ENCODE peak calls at places on chromosomes 16 and 17, in four cellular contexts. M is GM12878, A is HepG2, R is SK-N-SH. L is an unnamed sample.

GRCh38 chr17:42201155-42201772 is 7.0 kb upstream of the GHDC start:
- DNase-seq in A (no peak), R (no peak), M (no peak), L (no peak)

GRCh38 chr17:80743181-80743771 is 198.6 kb downstream of the RPTOR start:
- DNase-seq in M (no peak), R (no peak), A (no peak), L (no peak)

GRCh38 chr17:69948406-69948805 is 126.6 kb upstream of the KCNJ16 start:
- DNase-seq in M (no peak), A (no peak), R (no peak), L (no peak)

GRCh38 chr16:56822966-56823739 is 41.9 kb upstream of the SLC12A3 start:
- DNase-seq in A (no peak), M (no peak), R (no peak), L (no peak)

GRCh38 chr16:74836111-74836671 is 61.6 kb upstream of the FA2H start:
- DNase-seq in A (no peak), M (no peak), R (no peak), L (no peak)

GRCh38 chr17:42285346-42286050 is 2.8 kb upstream of the STAT5A start:
- DNase-seq in M (no peak), A (no peak), R (no peak), L (no peak)

GRCh38 chr17:43314582-43314981 is 80.8 kb upstream of the RNU2-1 start:
- DNase-seq in M (no peak), A (no peak), R (no peak), L (no peak)

GRCh38 chr17:80872011-80872929 is 119.4 kb upstream of the CHMP6 start:
- DNase-seq in R (no peak), M (no peak), A (no peak), L (no peak)

GRCh38 chr16:5925850-5926249 is 828.3 kb upstream of the EEF2KMT start:
- DNase-seq in M (no peak), A (no peak), R (no peak), L (no peak)

GRCh38 chr17:8158267-8159031 is 4.3 kb downstream of the VAMP2 start:
- DNase-seq in A (peak), R (peak), M (no peak), L (peak)

GRCh38 chr16:13594798-13595197 is 325.2 kb upstream of the ERCC4 start:
- DNase-seq in R (no peak), M (no peak), A (no peak), L (no peak)

GRCh38 chr17:77391668-77392375 is 251.1 kb downstream of the SEC14L1 start:
- DNase-seq in R (no peak), A (no peak), M (no peak), L (peak)

GRCh38 chr16:8569650-8570338 is 20.5 kb downstream of the TMEM114 start:
- DNase-seq in R (no peak), A (no peak), M (no peak), L (no peak)

GRCh38 chr17:58947411-58948208 is 159.1 kb downstream of the TRIM37 start:
- DNase-seq in R (no peak), M (no peak), A (no peak), L (no peak)

GRCh38 chr17:46736100-46736499 is 82.4 kb downstream of the WNT3 start:
- DNase-seq in M (peak), R (no peak), A (no peak), L (no peak)

GRCh38 chr17:69669441-69670178 is 255.1 kb downstream of the MAP2K6 start:
- DNase-seq in R (no peak), M (no peak), A (no peak), L (no peak)

GRCh38 chr17:41723801-41724475 is 10.5 kb downstream of the HAP1 start:
- DNase-seq in M (no peak), A (no peak), R (no peak), L (no peak)

GRCh38 chr16:73091199-73091598 is 43.3 kb upstream of the ZFHX3 start:
- DNase-seq in M (no peak), R (no peak), A (no peak), L (no peak)

GRCh38 chr17:30197416-30197815 is 38.1 kb downstream of the SLC6A4 start:
- DNase-seq in A (no peak), R (no peak), M (no peak), L (no peak)

GRCh38 chr17:77666881-77667395 is 291.6 kb upstream of the TNRC6C start:
- DNase-seq in A (no peak), M (no peak), R (no peak), L (no peak)

GRCh38 chr17:79609616-79610150 is 1.2 kb downstream of the RBFOX3 start:
- DNase-seq in A (no peak), M (no peak), R (peak), L (peak)

GRCh38 chr17:74417178-74418045 is 14.5 kb upstream of the GPRC5C start:
- DNase-seq in A (peak), R (no peak), M (peak), L (peak)

GRCh38 chr16:19375561-19376158 is 42.0 kb upstream of the TMC5 start:
- DNase-seq in A (peak), R (peak), M (peak), L (peak)

GRCh38 chr16:30340621-30341020 is 14.5 kb downstream of the CD2BP2 start:
- DNase-seq in A (no peak), R (no peak), M (no peak), L (no peak)

GRCh38 chr17:67557052-67557845 is 160.5 kb upstream of the NOL11 start:
- DNase-seq in A (no peak), R (no peak), M (no peak), L (no peak)

GRCh38 chr17:4201231-4201630 is 58.2 kb downstream of the CYB5D2 start:
- DNase-seq in A (no peak), R (no peak), M (no peak), L (no peak)

GRCh38 chr16:1723450-1724147 is 17.6 kb downstream of the MAPK8IP3 start:
- DNase-seq in M (no peak), A (peak), R (peak), L (peak)

GRCh38 chr17:67260051-67260987 is 15.3 kb upstream of the HELZ start:
- DNase-seq in R (no peak), M (no peak), A (peak), L (peak)

GRCh38 chr17:65055708-65056638 is 567 bp downstream of the GNA13 start:
- DNase-seq in A (peak), M (no peak), R (peak), L (peak)

GRCh38 chr16:67579686-67580085 is 17.4 kb downstream of the CTCF start:
- DNase-seq in R (no peak), A (no peak), M (no peak), L (no peak)

GRCh38 chr17:60594747-60595146 is 5.2 kb upstream of the PPM1D start:
- DNase-seq in R (no peak), M (no peak), A (no peak), L (no peak)

GRCh38 chr17:49576121-49576905 is 642 bp downstream of the NXPH3 start:
- DNase-seq in R (peak), A (no peak), M (no peak), L (no peak)

GRCh38 chr16:11257131-11257938 is 1.3 kb upstream of the SOCS1 start:
- DNase-seq in M (no peak), A (peak), R (peak), L (peak)
- TF ChIP-seq PBX3 in M (no peak), A (no peak), R (no peak), L (no peak)

GRCh38 chr16:27722266-27722636 is 172.3 kb downstream of the KATNIP start:
- DNase-seq in R (no peak), A (peak), M (no peak), L (no peak)

GRCh38 chr16:27722892-27723450 is 173.0 kb downstream of the KATNIP start:
- DNase-seq in R (no peak), A (no peak), M (no peak), L (no peak)

GRCh38 chr16:27720731-27721547 is 171.0 kb downstream of the KATNIP start:
- DNase-seq in R (no peak), M (no peak), A (no peak), L (no peak)

GRCh38 chr16:27723711-27724490 is 174.0 kb downstream of the KATNIP start:
- DNase-seq in M (no peak), R (no peak), A (no peak), L (no peak)

DNA sequence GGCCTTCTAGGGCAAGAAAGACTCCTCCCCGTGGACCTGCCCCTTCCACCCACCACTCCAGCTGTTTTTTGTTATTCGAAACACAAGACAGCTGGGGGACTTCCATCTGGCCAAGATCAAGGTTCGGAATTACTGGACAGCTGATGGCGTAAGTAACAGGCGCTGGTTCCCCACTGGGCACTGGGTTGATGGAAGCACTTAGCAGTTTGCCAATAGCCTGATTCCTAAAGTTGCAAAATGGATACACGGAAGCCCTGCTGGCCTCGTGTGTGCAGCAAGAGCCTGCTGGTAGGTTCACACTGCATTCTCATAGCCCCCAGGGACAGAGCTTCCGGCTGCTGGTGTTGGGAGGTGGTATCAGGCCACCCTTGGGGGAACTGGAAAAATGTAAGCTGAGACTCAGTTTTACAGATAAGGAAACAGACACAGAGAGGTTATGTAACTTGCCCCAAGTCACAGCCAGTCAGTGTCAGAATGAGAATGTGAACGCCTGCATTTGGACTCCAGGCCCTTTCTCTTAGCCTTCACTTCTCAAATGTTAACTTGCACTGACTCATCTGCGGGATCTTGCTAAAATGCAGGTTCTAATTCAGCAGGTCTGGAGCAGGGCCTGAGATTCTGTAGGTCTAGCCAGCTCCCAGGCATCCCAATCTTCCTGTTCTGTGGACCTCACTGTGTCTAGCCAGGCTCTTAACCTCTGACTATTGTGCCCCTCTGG is 171.8 kb downstream of the KATNIP start:
- DNase-seq in M (no peak), A (peak), R (peak), L (no peak)
- TF ChIP-seq PBX3 in M (no peak), A (no peak), R (no peak), L (no peak)

GRCh38 chr16:80997139-80997798 is 9.4 kb downstream of the CMC2 start:
- DNase-seq in A (peak), M (peak), R (no peak), L (peak)
- TF ChIP-seq PBX3 in A (no peak), M (no peak), R (no peak), L (no peak)

DNA sequence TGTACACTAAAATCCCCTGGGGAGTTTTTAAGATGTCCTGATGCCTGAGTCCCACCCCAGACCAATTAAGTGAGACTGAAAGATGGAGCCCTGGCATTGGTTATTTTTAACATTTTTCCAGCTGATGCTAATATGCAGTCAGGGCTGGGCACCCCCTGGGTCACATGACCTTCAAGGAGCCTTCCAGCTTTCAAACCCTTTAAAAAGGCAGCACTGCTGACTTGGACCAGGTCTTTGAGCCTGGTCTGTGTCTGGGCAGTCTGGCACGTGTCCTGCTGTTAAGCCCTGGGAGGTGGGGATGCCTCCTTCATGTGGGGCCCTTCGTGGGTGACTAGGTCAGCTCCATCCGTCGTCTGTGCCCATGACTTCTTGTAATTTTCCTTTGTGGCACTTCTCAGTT is 202.6 kb downstream of the CCDC182 start:
- DNase-seq in M (no peak), R (no peak), A (no peak), L (no peak)
- TF ChIP-seq PBX3 in M (no peak), R (no peak), A (no peak), L (no peak)

DNA sequence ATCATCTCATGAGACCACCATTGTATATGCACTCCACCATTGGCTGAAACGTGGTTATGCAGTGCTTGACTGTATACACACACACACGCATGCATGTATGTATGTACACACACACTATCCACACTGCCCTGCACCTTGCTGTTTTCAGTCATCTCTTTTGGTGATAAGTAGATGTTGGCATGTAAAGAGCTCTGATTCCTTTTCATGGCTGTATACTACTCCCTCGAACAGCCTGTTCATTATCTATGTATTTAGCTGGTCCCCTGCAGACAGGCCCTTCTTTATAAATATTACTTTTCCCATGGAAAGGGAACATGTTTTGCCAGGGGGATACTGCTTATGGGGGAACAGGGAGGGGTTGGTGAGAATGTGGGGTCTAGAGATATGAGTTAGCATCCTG is 349.4 kb downstream of the FOXL1 start:
- DNase-seq in M (no peak), R (no peak), A (no peak), L (no peak)
- TF ChIP-seq PBX3 in M (no peak), R (no peak), A (no peak), L (no peak)

GRCh38 chr16:4772351-4772750 is 5.4 kb upstream of the ZNF500 start:
- DNase-seq in R (no peak), M (no peak), A (no peak), L (no peak)
- TF ChIP-seq PBX3 in R (no peak), M (no peak), A (no peak), L (no peak)